ENCODE peak calls at places on chromosomes 3 and 15, in seven cellular contexts. F, Y, U, J, N, A and D are unnamed samples.

GRCh38 chr15:25439456-25439836 is 622 bp upstream of the UBE3A start:
- DNase-seq in F (peak), Y (peak), U (peak), J (no peak), N (no peak), A (no peak), D (peak)

GRCh38 chr15:76398301-76398700 is 61.7 kb downstream of the ISL2 start:
- DNase-seq in F (no peak), Y (no peak), U (no peak), J (no peak), N (no peak), A (no peak), D (no peak)

GRCh38 chr15:85689729-85690128 is 105.0 kb downstream of the KLHL25 start:
- DNase-seq in F (no peak), Y (no peak), U (no peak), J (peak), N (no peak), A (peak), D (peak)

GRCh38 chr3:100160516-100160915 is 46.2 kb upstream of the FILIP1L start:
- DNase-seq in F (no peak), Y (no peak), U (no peak), J (no peak), N (no peak), A (no peak), D (no peak)

GRCh38 chr15:76147906-76148553 is 88.2 kb downstream of the TMEM266 start:
- DNase-seq in F (peak), Y (peak), U (peak), J (peak), N (no peak), A (peak), D (peak)

GRCh38 chr3:42892807-42893206 is 13.1 kb upstream of the ZNF662 start:
- DNase-seq in F (no peak), Y (no peak), U (no peak), J (no peak), N (no peak), A (no peak), D (no peak)

GRCh38 chr3:54817628-54818027 is 110.2 kb downstream of the LRTM1 start:
- DNase-seq in F (no peak), Y (no peak), U (no peak), J (no peak), N (no peak), A (no peak), D (peak)

GRCh38 chr15:100250166-100250800 is 91.5 kb downstream of the ADAMTS17 start:
- DNase-seq in F (no peak), Y (no peak), U (no peak), J (no peak), N (no peak), A (no peak), D (no peak)

GRCh38 chr3:24101676-24102168 is 156.6 kb downstream of the NR1D2 start:
- DNase-seq in F (peak), Y (peak), U (peak), J (no peak), N (no peak), A (no peak), D (peak)

GRCh38 chr15:84879088-84879780 is 5.2 kb upstream of the SLC28A1 start:
- DNase-seq in F (no peak), Y (no peak), U (no peak), J (no peak), N (no peak), A (no peak), D (no peak)

GRCh38 chr15:39360417-39360816 is 220.5 kb upstream of the THBS1 start:
- DNase-seq in F (no peak), Y (no peak), U (no peak), J (no peak), N (no peak), A (no peak), D (peak)